ENCODE peak calls at places on chromosome 19, in four cellular contexts. R is foreskin keratinocyte, S is left cardiac atrium, W is foreskin fibroblast. F is an unnamed sample.

GRCh38 chr19:32067686-32068085 is 277.7 kb upstream of the ZNF507 start:
- DNase-seq in W (no peak), R (no peak), S (no peak), F (no peak)

GRCh38 chr19:6229216-6229913 is 50.4 kb downstream of the MLLT1 start:
- DNase-seq in W (no peak), S (no peak), R (no peak), F (no peak)

GRCh38 chr19:35055715-35056179 is 14.2 kb downstream of the HPN start:
- DNase-seq in W (no peak), S (no peak), R (no peak), F (no peak)

GRCh38 chr19:46927106-46927505 is 66.3 kb downstream of the ARHGAP35 start:
- DNase-seq in W (no peak), S (no peak), R (peak; percentile 81), F (no peak)

GRCh38 chr19:48713864-48714755 is 5.4 kb downstream of the MAMSTR start:
- DNase-seq in W (peak; percentile 100), S (peak; percentile 100), R (peak; percentile 96), F (peak; percentile 99)

GRCh38 chr19:47729799-47730520 is 15.4 kb upstream of the NOP53 start:
- DNase-seq in R (no peak), S (peak; percentile 88), W (no peak), F (no peak)

GRCh38 chr19:3748965-3749364 is 12.5 kb downstream of the APBA3 start:
- DNase-seq in S (no peak), R (no peak), W (no peak), F (no peak)

GRCh38 chr19:23946569-23946968 is 31.9 kb downstream of the ZNF726 start:
- DNase-seq in W (no peak), S (no peak), R (no peak), F (no peak)

GRCh38 chr19:49676136-49676689 is 858 bp upstream of the PRMT1 start:
- DNase-seq in S (peak; percentile 86), R (peak; percentile 91), W (peak; percentile 94), F (peak; percentile 79)

GRCh38 chr19:45103625-45104319 is 10.8 kb downstream of the PPP1R37 start:
- DNase-seq in W (no peak), R (no peak), S (peak; percentile 43), F (no peak)

GRCh38 chr19:8113017-8113416 is 36.4 kb downstream of the FBN3 start:
- DNase-seq in R (peak; percentile 27), S (no peak), W (no peak), F (no peak)

GRCh38 chr19:7509625-7510024 is 6.3 kb upstream of the ZNF358 start:
- DNase-seq in S (no peak), W (peak; percentile 25), R (no peak), F (no peak)

GRCh38 chr19:42132030-42132628 is at the start of gene POU2F2:
- DNase-seq in R (no peak), W (peak; percentile 59), S (peak; percentile 44), F (peak; percentile 88)

GRCh38 chr19:10420444-10421239 is at the start of gene PDE4A:
- DNase-seq in W (peak; percentile 70), S (no peak), R (no peak), F (peak; percentile 58)

GRCh38 chr19:45711851-45712698 is 18.6 kb downstream of the FBXO46 start:
- DNase-seq in R (no peak), S (peak; percentile 58), W (no peak), F (no peak)

F was measured in GM10248.